ENCODE peak calls at places on chromosomes 2 and 18, in four cellular contexts. K is uterus, Z is thoracic aorta, R is A549. Q is an unnamed sample.

GRCh38 chr2:96260404-96261260 is 5.2 kb downstream of the TMEM127 start:
- DNase-seq in K (no peak), Z (peak), R (peak), Q (peak)

GRCh38 chr2:119574864-119575263 is 30.6 kb downstream of the CFAP221 start:
- DNase-seq in K (no peak), Z (no peak), R (no peak), Q (no peak)

GRCh38 chr2:63054812-63055509 is 4.3 kb downstream of the OTX1 start:
- DNase-seq in K (no peak), Z (no peak), R (no peak), Q (no peak)

GRCh38 chr2:45439788-45440773 is 171.0 kb downstream of the SRBD1 start:
- DNase-seq in K (no peak), Z (no peak), R (peak), Q (no peak)

GRCh38 chr2:42726680-42727079 is 37.3 kb downstream of the OXER1 start:
- DNase-seq in K (no peak), Z (no peak), R (no peak), Q (no peak)

GRCh38 chr2:199404841-199405240 is 52.9 kb downstream of the SATB2 start:
- DNase-seq in K (no peak), Z (no peak), R (no peak), Q (no peak)

GRCh38 chr2:209208211-209208610 is 215.6 kb upstream of the MAP2 start:
- DNase-seq in K (no peak), Z (no peak), R (peak), Q (peak)

GRCh38 chr2:37392428-37392827 is 48.0 kb downstream of the QPCT start:
- DNase-seq in K (no peak), Z (no peak), R (no peak), Q (no peak)

GRCh38 chr18:46158498-46158897 is 54.3 kb downstream of the HAUS1 start:
- DNase-seq in K (no peak), Z (no peak), R (no peak), Q (peak)

GRCh38 chr2:127102464-127103242 is 4.3 kb downstream of the BIN1 start:
- DNase-seq in K (peak), Z (no peak), R (no peak), Q (no peak)

GRCh38 chr2:132632000-132632649 is 37.9 kb downstream of the LYPD1 start:
- DNase-seq in K (no peak), Z (no peak), R (peak), Q (no peak)

GRCh38 chr2:109434351-109434750 is 179.4 kb downstream of the SEPTIN10 start:
- DNase-seq in K (no peak), Z (no peak), R (no peak), Q (no peak)

GRCh38 chr2:154700142-154700541 is 1.6 kb downstream of the KCNJ3 start:
- DNase-seq in K (no peak), Z (no peak), R (no peak), Q (no peak)

GRCh38 chr18:21194871-21195771 is 46.9 kb upstream of the GREB1L start:
- DNase-seq in K (no peak), Z (no peak), R (peak), Q (peak)

GRCh38 chr2:33589444-33589843 is 9.7 kb downstream of the FAM98A start:
- DNase-seq in K (no peak), Z (no peak), R (no peak), Q (no peak)

DNA sequence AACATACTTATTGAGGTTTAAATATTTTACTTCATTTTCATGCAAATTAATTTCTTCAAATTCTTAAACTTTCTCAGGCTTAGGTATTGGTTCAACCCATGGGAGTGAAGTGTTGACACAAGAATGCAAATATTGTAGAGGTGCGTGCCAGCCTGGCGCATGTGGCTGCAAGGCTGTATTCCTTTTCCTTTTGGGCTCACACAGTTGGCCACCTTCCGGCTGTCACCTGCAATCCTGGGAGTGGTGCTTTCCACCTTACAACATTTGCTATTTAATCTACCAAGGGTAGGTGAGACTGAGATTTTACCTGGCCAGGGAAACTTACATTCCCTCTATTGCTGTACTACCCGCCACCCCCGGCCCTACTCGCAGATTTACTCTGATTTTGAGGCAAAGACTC is 141.1 kb downstream of the DCC start:
- DNase-seq in K (no peak), Z (no peak), R (no peak), Q (no peak)
- H3K27ac ChIP-seq in K (no peak), Z (no peak), R (no peak), Q (no peak)

GRCh38 chr2:95159690-95160449 is at the start of gene ZNF514:
- DNase-seq in K (peak), Z (peak), R (peak), Q (peak)

GRCh38 chr2:95165030-95165370 is 609 bp upstream of the ZNF2 start:
- DNase-seq in K (no peak), Z (no peak), R (no peak), Q (no peak)

GRCh38 chr2:95166065-95166763 is 605 bp downstream of the ZNF2 start:
- DNase-seq in K (no peak), Z (no peak), R (no peak), Q (no peak)

GRCh38 chr2:95165371-95166064 is at the start of gene ZNF2:
- DNase-seq in K (peak), Z (peak), R (peak), Q (peak)
- TF ChIP-seq CTCF in K (peak), Z (no peak), R (no peak), Q (no peak)

GRCh38 chr2:234596696-234597575 is 100.1 kb upstream of the ARL4C start:
- DNase-seq in K (no peak), Z (no peak), R (no peak), Q (no peak)

GRCh38 chr2:234594715-234595114 is 97.8 kb upstream of the ARL4C start:
- DNase-seq in K (no peak), Z (no peak), R (no peak), Q (no peak)

GRCh38 chr2:234597576-234597861 is 100.6 kb upstream of the ARL4C start:
- DNase-seq in K (no peak), Z (no peak), R (no peak), Q (no peak)

GRCh38 chr2:234593636-234594035 is 96.8 kb upstream of the ARL4C start:
- DNase-seq in K (no peak), Z (no peak), R (no peak), Q (no peak)

DNA sequence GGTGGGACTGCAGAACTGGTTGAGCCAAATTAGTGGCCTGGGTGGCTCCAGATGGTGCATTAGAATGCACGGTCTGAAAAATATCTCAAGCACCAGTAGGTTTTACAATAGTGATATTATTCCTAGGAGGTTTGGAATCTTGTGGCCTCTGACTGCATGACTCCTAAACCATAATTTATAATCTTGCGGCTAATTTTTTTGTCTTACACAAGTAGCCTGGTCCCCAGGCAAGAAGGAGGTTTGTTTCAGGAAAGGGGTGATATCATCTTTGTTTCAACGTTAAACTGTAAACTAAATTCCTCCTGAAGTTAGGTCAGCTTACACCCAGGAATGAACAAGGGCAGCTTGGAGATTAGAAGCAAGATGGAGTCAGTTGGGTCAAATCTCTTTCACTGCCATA is 98.9 kb upstream of the ARL4C start:
- DNase-seq in K (no peak), Z (no peak), R (no peak), Q (no peak)
- H3K27ac ChIP-seq in K (no peak), Z (no peak), R (no peak), Q (no peak)

DNA sequence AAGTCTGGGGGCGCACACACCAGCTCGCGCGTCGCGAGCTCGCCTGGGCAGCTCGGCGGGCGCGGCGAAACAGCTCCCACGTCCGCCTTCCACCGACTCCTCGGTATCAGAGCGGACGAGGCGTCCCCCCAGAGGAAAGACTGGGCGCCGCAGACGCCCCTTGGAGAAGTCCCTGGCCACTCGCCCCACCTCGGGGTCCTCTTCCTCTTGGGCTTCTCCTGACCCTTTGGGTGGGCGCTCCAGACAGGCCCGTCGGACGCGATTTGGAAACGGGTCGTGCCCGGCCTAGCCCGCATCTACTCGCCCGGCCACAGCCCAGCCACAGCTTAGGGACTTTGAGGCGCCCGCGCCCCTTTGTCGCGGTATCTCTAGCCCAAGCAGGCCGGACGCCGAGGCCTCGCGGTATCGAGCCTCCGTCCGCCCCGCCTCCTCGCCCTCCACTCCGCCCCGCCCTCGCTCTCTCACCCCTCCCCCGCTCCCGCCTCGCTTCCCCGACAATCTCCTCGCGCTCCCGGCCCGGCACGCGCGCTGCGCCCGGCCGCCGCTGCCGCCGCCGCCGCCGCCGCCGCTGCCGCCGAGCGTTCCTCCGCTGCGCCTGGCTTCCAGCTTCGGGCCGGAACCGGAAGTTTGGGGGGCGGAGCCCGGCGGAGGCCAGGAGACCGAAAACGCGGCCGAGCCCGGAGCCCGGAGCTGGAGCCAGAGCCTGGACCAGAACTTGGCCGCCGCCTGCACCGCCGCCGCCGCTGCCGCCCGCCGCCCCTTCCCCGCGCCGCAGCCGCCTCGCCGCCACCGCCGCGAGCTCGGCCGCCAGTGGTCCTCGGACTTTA is 752 bp upstream of the ACVR2A start:
- DNase-seq in K (peak), Z (peak), R (peak), Q (peak)
- TF ChIP-seq CTCF in K (peak), Z (no peak), R (peak), Q (peak)

DNA sequence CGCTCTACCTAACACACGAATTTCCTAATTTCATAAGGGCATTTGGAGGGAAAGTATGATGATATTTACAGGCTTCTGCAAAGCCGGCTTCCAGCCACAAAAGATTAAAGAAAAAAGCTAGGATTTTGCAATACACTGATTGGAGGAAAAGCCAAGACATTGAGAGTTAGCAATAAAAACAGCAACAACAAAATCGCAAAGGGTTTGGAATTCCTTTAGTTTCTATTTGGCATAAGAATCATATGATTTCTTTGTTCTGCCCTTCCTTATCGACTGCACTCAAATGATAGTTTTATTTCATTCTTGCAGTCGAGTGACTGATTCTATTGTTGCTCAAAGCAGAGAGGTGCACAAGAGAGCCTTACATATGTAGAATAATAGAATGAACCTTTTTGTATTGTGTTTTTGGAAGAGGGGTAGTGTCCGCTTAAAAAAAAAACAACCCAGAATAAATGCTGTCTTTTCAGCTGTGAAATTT is 3.9 kb upstream of the ZNF532 start:
- DNase-seq in K (no peak), Z (no peak), R (no peak), Q (no peak)
- H3K27ac ChIP-seq in K (peak), Z (peak), R (peak), Q (no peak)